ENCODE peak calls at places on chromosomes 5 and 9, in six cellular contexts. B, G, H, N, E and R are unnamed samples.

GRCh38 chr5:53191766-53192165 is 82.2 kb upstream of the MOCS2 start:
- DNase-seq in B (no peak), G (no peak), H (no peak), N (no peak), E (no peak), R (no peak)

GRCh38 chr5:91484662-91485061 is 101.5 kb upstream of the ARRDC3 start:
- DNase-seq in B (no peak), G (no peak), H (no peak), N (no peak), E (no peak), R (no peak)

GRCh38 chr5:43315697-43316096 is 2.5 kb upstream of the HMGCS1 start:
- DNase-seq in B (no peak), G (no peak), H (no peak), N (no peak), E (peak; percentile 59), R (peak; percentile 24)

GRCh38 chr5:43702815-43703214 is 99.8 kb downstream of the NNT start:
- DNase-seq in B (no peak), G (no peak), H (no peak), N (no peak), E (no peak), R (no peak)

GRCh38 chr5:60649288-60649917 is 50.6 kb downstream of the DEPDC1B start:
- DNase-seq in B (peak; percentile 51), G (no peak), H (no peak), N (no peak), E (no peak), R (no peak)

GRCh38 chr9:74742792-74743389 is 144.8 kb downstream of the TRPM6 start:
- DNase-seq in B (peak; percentile 66), G (no peak), H (no peak), N (no peak), E (peak; percentile 27), R (peak; percentile 10)

GRCh38 chr9:121883281-121884056 is 209.6 kb downstream of the TTLL11 start:
- DNase-seq in B (no peak), G (no peak), H (no peak), N (no peak), E (no peak), R (no peak)

GRCh38 chr9:126429190-126429589 is 102.6 kb downstream of the MVB12B start:
- DNase-seq in B (no peak), G (no peak), H (no peak), N (no peak), E (no peak), R (no peak)

GRCh38 chr9:89311346-89312153 is 555 bp downstream of the CKS2 start:
- DNase-seq in B (no peak), G (peak; percentile 84), H (no peak), N (no peak), E (peak; percentile 28), R (no peak)

GRCh38 chr5:132491368-132492364 is 1.1 kb upstream of the IRF1 start:
- DNase-seq in B (peak; percentile 54), G (peak; percentile 71), H (no peak), N (no peak), E (peak; percentile 42), R (peak; percentile 37)

GRCh38 chr9:3908731-3909130 is 382.9 kb upstream of the RFX3 start:
- DNase-seq in B (no peak), G (no peak), H (no peak), N (no peak), E (no peak), R (no peak)

GRCh38 chr9:96075111-96075510 is 199.6 kb downstream of the ERCC6L2 start:
- DNase-seq in B (no peak), G (no peak), H (no peak), N (no peak), E (no peak), R (no peak)

GRCh38 chr9:76608562-76609254 is 149.7 kb downstream of the GCNT1 start:
- DNase-seq in B (no peak), G (no peak), H (no peak), N (no peak), E (no peak), R (no peak)

GRCh38 chr5:101977729-101978345 is 318.2 kb downstream of the SLCO4C1 start:
- DNase-seq in B (peak; percentile 85), G (peak; percentile 45), H (no peak), N (no peak), E (no peak), R (no peak)